ENCODE peak calls at places on chromosomes 5 and 9, in four cellular contexts. A, T, Q and K are unnamed samples.

GRCh38 chr9:124757589-124757988 is 13.5 kb downstream of the NR6A1 start:
- DNase-seq in A (no peak), T (no peak), Q (no peak), K (no peak)

GRCh38 chr9:84659273-84659672 is 10.3 kb upstream of the NTRK2 start:
- DNase-seq in A (no peak), Q (no peak), T (no peak), K (no peak)

GRCh38 chr5:62477801-62478200 is 65.2 kb downstream of the IPO11 start:
- DNase-seq in T (no peak), A (no peak), Q (peak), K (no peak)

GRCh38 chr9:6610073-6610472 is 35.5 kb downstream of the GLDC start:
- DNase-seq in A (no peak), Q (no peak), T (no peak), K (no peak)

GRCh38 chr5:134131165-134131564 is 16.7 kb downstream of the TCF7 start:
- DNase-seq in T (no peak), A (no peak), Q (no peak), K (no peak)

GRCh38 chr5:76074487-76074886 is 8.7 kb upstream of the SV2C start:
- DNase-seq in A (no peak), Q (no peak), T (no peak), K (no peak)

GRCh38 chr9:92963831-92964606 is 16.7 kb downstream of the FGD3 start:
- DNase-seq in A (no peak), Q (no peak), T (peak), K (no peak)

GRCh38 chr5:125059255-125060050 is 313.0 kb upstream of the ZNF608 start:
- DNase-seq in A (no peak), Q (peak), T (no peak), K (peak)

GRCh38 chr9:81588148-81588874 is 101.0 kb downstream of the TLE1 start:
- DNase-seq in T (peak), A (peak), Q (peak), K (peak)

GRCh38 chr5:15440434-15440833 is 59.5 kb upstream of the FBXL7 start:
- DNase-seq in A (no peak), Q (peak), T (no peak), K (no peak)

GRCh38 chr9:69572611-69573010 is 99.6 kb downstream of the APBA1 start:
- DNase-seq in T (no peak), Q (no peak), A (no peak), K (no peak)

GRCh38 chr5:143148461-143149170 is 254.9 kb downstream of the NR3C1 start:
- DNase-seq in Q (peak), A (no peak), T (no peak), K (peak)
- H3K27ac ChIP-seq in Q (no peak), A (peak), T (peak), K (no peak)

GRCh38 chr5:911601-912000 is 18.9 kb downstream of the TRIP13 start:
- DNase-seq in Q (peak), A (no peak), T (no peak), K (peak)

GRCh38 chr5:909994-910768 is 17.5 kb downstream of the TRIP13 start:
- DNase-seq in Q (no peak), T (no peak), A (no peak), K (no peak)

GRCh38 chr5:912356-913091 is 19.8 kb downstream of the TRIP13 start:
- DNase-seq in T (no peak), Q (peak), A (no peak), K (peak)

GRCh38 chr5:909086-909485 is 16.4 kb downstream of the TRIP13 start:
- DNase-seq in T (no peak), Q (no peak), A (no peak), K (no peak)

DNA sequence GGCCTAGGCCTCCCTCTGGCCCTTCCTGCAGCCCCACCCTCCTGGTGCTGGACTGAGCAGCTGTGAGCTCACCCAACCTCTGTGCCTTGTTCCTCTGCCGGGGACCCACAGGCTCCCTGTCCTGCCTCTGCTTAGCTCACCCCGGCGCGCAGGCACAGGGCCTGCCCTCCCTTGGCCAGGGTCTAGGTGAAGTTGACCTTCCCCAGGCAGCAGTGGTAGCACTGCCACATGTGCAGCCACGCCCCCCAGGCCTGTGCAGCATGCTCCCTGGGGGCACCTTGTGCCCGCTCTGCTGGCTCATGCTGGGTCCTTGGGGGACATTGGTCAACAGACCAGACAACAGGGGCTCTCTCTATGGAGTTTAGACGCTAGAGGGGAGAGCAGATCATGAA is 18.1 kb downstream of the TRIP13 start:
- DNase-seq in Q (no peak), T (no peak), A (no peak), K (no peak)
- H3K27ac ChIP-seq in Q (no peak), T (no peak), A (no peak), K (no peak)

GRCh38 chr5:115387816-115388215 is 91.4 kb upstream of the CCDC112 start:
- DNase-seq in A (no peak), Q (no peak), T (no peak), K (no peak)
- H3K27ac ChIP-seq in A (no peak), Q (no peak), T (no peak), K (no peak)

GRCh38 chr5:38846379-38846967 is 661 bp downstream of the OSMR start:
- DNase-seq in T (no peak), A (no peak), Q (no peak), K (no peak)
- H3K27ac ChIP-seq in T (peak), A (peak), Q (peak), K (peak)

DNA sequence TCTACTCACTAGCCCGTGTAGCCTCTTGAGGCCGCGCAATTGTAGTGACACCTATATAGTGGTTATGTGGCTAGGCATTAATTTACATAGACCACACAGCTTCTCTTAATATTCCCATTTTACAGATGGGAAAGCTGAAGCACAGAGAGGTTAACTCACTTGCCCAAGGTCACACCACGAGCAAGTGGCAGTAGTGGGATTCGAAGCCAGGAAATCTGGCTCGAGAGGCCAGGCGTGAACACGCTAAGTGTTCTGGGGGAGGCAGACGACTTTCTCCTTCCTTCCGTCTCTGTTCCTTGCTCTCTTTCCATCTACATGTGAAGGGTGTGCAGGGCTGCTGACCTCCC is 49.8 kb upstream of the IER5L start:
- DNase-seq in T (no peak), Q (no peak), A (no peak), K (no peak)
- H3K27ac ChIP-seq in T (no peak), Q (no peak), A (no peak), K (no peak)

GRCh38 chr9:130137081-130137869 is 34.9 kb upstream of the NCS1 start:
- DNase-seq in T (no peak), A (no peak), Q (no peak), K (no peak)
- H3K27ac ChIP-seq in T (no peak), A (peak), Q (peak), K (peak)

GRCh38 chr5:59276277-59276647 is 617.3 kb downstream of the PDE4D start:
- DNase-seq in T (no peak), A (no peak), Q (no peak), K (no peak)
- H3K27ac ChIP-seq in T (no peak), A (peak), Q (no peak), K (peak)

GRCh38 chr5:14050821-14051220 is 92.3 kb upstream of the TRIO start:
- DNase-seq in A (no peak), Q (no peak), T (no peak), K (no peak)

GRCh38 chr5:14057289-14057688 is 85.9 kb upstream of the TRIO start:
- DNase-seq in A (no peak), Q (no peak), T (no peak), K (no peak)

GRCh38 chr5:14054111-14054854 is 88.9 kb upstream of the TRIO start:
- DNase-seq in A (no peak), Q (peak), T (no peak), K (no peak)

GRCh38 chr5:14056039-14056438 is 87.1 kb upstream of the TRIO start:
- DNase-seq in A (no peak), Q (no peak), T (no peak), K (no peak)

GRCh38 chr5:14054965-14055963 is 87.9 kb upstream of the TRIO start:
- DNase-seq in Q (peak), T (no peak), A (no peak), K (no peak)
- H3K27ac ChIP-seq in Q (peak), T (no peak), A (no peak), K (peak)